ENCODE peak calls at places on chromosomes 12 and 14, in nine cellular contexts. Z, O, A, T, N, G, R, D and C are unnamed samples.

GRCh38 chr14:103949386-103949785 is 7.1 kb upstream of the RD3L start:
- DNase-seq in Z (no peak), O (no peak), A (no peak), T (no peak), N (no peak), G (no peak), R (no peak), D (no peak), C (no peak)

GRCh38 chr12:111447571-111448265 is 42.0 kb downstream of the SH2B3 start:
- DNase-seq in Z (no peak), O (peak), A (no peak), T (peak), N (no peak), G (no peak), R (no peak), D (no peak), C (no peak)

GRCh38 chr14:53365516-53366130 is 212.5 kb upstream of the DDHD1 start:
- DNase-seq in Z (no peak), O (no peak), A (no peak), T (no peak), N (no peak), G (no peak), R (no peak), D (no peak), C (no peak)

GRCh38 chr14:60972295-60972694 is 8.6 kb downstream of the TRMT5 start:
- DNase-seq in Z (no peak), O (no peak), A (no peak), T (no peak), N (no peak), G (no peak), R (no peak), D (no peak), C (no peak)

GRCh38 chr14:34013714-34014055 is 62.8 kb upstream of the EGLN3 start:
- DNase-seq in Z (no peak), O (no peak), A (no peak), T (no peak), N (no peak), G (no peak), R (no peak), D (no peak), C (no peak)

GRCh38 chr12:92363295-92364146 is 217.9 kb upstream of the BTG1 start:
- DNase-seq in Z (peak), O (peak), A (no peak), T (no peak), N (no peak), G (no peak), R (no peak), D (peak), C (no peak)

GRCh38 chr14:53742226-53742607 is 214.4 kb downstream of the BMP4 start:
- DNase-seq in Z (no peak), O (no peak), A (peak), T (no peak), N (no peak), G (no peak), R (no peak), D (no peak), C (no peak)

GRCh38 chr14:71527807-71528206 is 404.4 kb upstream of the RGS6 start:
- DNase-seq in Z (no peak), O (no peak), A (no peak), T (no peak), N (no peak), G (no peak), R (no peak), D (no peak), C (no peak)

GRCh38 chr14:55373784-55374725 is 37.6 kb downstream of the ATG14 start:
- DNase-seq in Z (no peak), O (no peak), A (no peak), T (no peak), N (no peak), G (peak), R (no peak), D (peak), C (no peak)

GRCh38 chr14:104111301-104112112 is 26.0 kb downstream of the ASPG start:
- DNase-seq in Z (no peak), O (peak), A (no peak), T (no peak), N (no peak), G (no peak), R (no peak), D (no peak), C (no peak)

GRCh38 chr14:69539631-69540410 is 34.9 kb downstream of the CCDC177 start:
- DNase-seq in Z (peak), O (peak), A (no peak), T (peak), N (no peak), G (peak), R (no peak), D (no peak), C (peak)

GRCh38 chr14:69263364-69263763 is 3.4 kb downstream of the GALNT16 start:
- DNase-seq in Z (no peak), O (peak), A (no peak), T (peak), N (peak), G (peak), R (no peak), D (peak), C (no peak)

GRCh38 chr14:50795127-50795526 is 35.8 kb downstream of the NIN start:
- DNase-seq in Z (no peak), O (no peak), A (no peak), T (no peak), N (no peak), G (no peak), R (no peak), D (no peak), C (no peak)

GRCh38 chr12:4483885-4484823 is 38.5 kb upstream of the FGF6 start:
- DNase-seq in Z (no peak), O (no peak), A (no peak), T (no peak), N (no peak), G (no peak), R (no peak), D (peak), C (peak)

GRCh38 chr12:51247523-51248206 is 9.0 kb downstream of the DAZAP2 start:
- DNase-seq in Z (no peak), O (no peak), A (no peak), T (no peak), N (no peak), G (no peak), R (no peak), D (no peak), C (no peak)

GRCh38 chr14:69945905-69946304 is 66.7 kb downstream of the SMOC1 start:
- DNase-seq in Z (no peak), O (no peak), A (no peak), T (no peak), N (no peak), G (no peak), R (no peak), D (no peak), C (no peak)

GRCh38 chr12:7695159-7695930 is at the start of gene GDF3:
- DNase-seq in Z (no peak), O (peak), A (no peak), T (no peak), N (no peak), G (peak), R (no peak), D (no peak), C (no peak)

GRCh38 chr12:12661086-12661485 is 34.9 kb downstream of the GPR19 start:
- DNase-seq in Z (no peak), O (no peak), A (no peak), T (no peak), N (no peak), G (peak), R (no peak), D (peak), C (no peak)

GRCh38 chr12:129241852-129242251 is 388.6 kb downstream of the GLT1D1 start:
- DNase-seq in Z (no peak), O (no peak), A (no peak), T (no peak), N (no peak), G (no peak), R (no peak), D (no peak), C (no peak)

GRCh38 chr14:79878785-79879184 is 332.5 kb downstream of the DIO2 start:
- DNase-seq in Z (no peak), O (no peak), A (no peak), T (no peak), N (no peak), G (no peak), R (no peak), D (no peak), C (no peak)

GRCh38 chr12:88844426-88844825 is 264.2 kb upstream of the KITLG start:
- DNase-seq in Z (no peak), O (no peak), A (no peak), T (no peak), N (no peak), G (no peak), R (no peak), D (no peak), C (no peak)

GRCh38 chr12:89334770-89335169 is 17.5 kb downstream of the DUSP6 start:
- DNase-seq in Z (no peak), O (no peak), A (no peak), T (no peak), N (no peak), G (no peak), R (no peak), D (no peak), C (no peak)

GRCh38 chr12:93982847-93983315 is 165.5 kb upstream of the PLXNC1 start:
- DNase-seq in Z (no peak), O (no peak), A (no peak), T (no peak), N (no peak), G (peak), R (no peak), D (peak), C (peak)

GRCh38 chr14:99744873-99745224 is 48.4 kb upstream of the EML1 start:
- DNase-seq in Z (no peak), O (no peak), A (no peak), T (no peak), N (no peak), G (no peak), R (no peak), D (no peak), C (no peak)